ENCODE peak calls at places on chromosomes 5 and 9, in nine cellular contexts. M, G, L, T, O, W, B, D and C are unnamed samples.
A peak's percentile ranks its signal among the peaks of the same experiment; 100 is the strongest.

GRCh38 chr5:148011407-148012124 is 52.2 kb upstream of the SPINK5 start:
- DNase-seq in T (no peak), W (no peak), M (no peak), O (no peak), L (no peak), G (no peak), D (peak; percentile 14), B (no peak), C (peak; percentile 5)

GRCh38 chr5:96381526-96381925 is 51.5 kb downstream of the PCSK1 start:
- DNase-seq in L (no peak), D (no peak), G (peak; percentile 3), B (no peak), O (peak; percentile 72), W (no peak), T (no peak), M (no peak), C (no peak)

GRCh38 chr9:23375511-23375910 is 450.5 kb downstream of the ELAVL2 start:
- DNase-seq in M (no peak), G (no peak), O (no peak), B (no peak), W (no peak), T (no peak), L (no peak), D (no peak), C (no peak)

GRCh38 chr9:110025551-110026170 is 182.3 kb downstream of the C9orf152 start:
- DNase-seq in B (no peak), O (no peak), W (no peak), D (no peak), T (no peak), L (no peak), M (no peak), G (no peak), C (no peak)

GRCh38 chr9:107751522-107752235 is 262.1 kb upstream of the KLF4 start:
- DNase-seq in D (peak; percentile 59), B (no peak), L (no peak), W (no peak), T (no peak), G (no peak), M (no peak), O (no peak), C (no peak)

GRCh38 chr5:95759634-95760033 is 28.5 kb downstream of the RHOBTB3 start:
- DNase-seq in O (peak; percentile 53), M (no peak), W (no peak), B (no peak), D (peak; percentile 63), T (no peak), G (no peak), L (no peak), C (no peak)

GRCh38 chr5:32534056-32534455 is 51.3 kb upstream of the SUB1 start:
- DNase-seq in D (no peak), G (no peak), O (no peak), B (no peak), M (no peak), W (no peak), T (no peak), L (no peak), C (no peak)

GRCh38 chr9:4739587-4740372 is 1.2 kb downstream of the AK3 start:
- DNase-seq in T (no peak), L (no peak), B (no peak), W (peak; percentile 24), D (no peak), O (peak; percentile 57), G (no peak), M (no peak), C (no peak)

GRCh38 chr9:134768332-134769083 is 112.1 kb upstream of the FCN2 start:
- DNase-seq in O (no peak), M (no peak), D (no peak), L (no peak), B (no peak), W (no peak), G (no peak), T (no peak), C (no peak)

GRCh38 chr9:133532937-133533668 is 1.4 kb upstream of the ADAMTSL2 start:
- DNase-seq in D (peak; percentile 40), L (peak; percentile 73), M (peak; percentile 45), B (peak; percentile 69), T (peak; percentile 36), W (no peak), O (peak; percentile 81), G (peak; percentile 39), C (peak; percentile 34)

GRCh38 chr5:40089269-40089668 is 590.4 kb upstream of the PTGER4 start:
- DNase-seq in D (no peak), M (no peak), T (no peak), G (no peak), B (no peak), O (peak; percentile 4), W (no peak), L (no peak), C (no peak)

GRCh38 chr9:113674436-113674835 is 201.7 kb upstream of the ZNF618 start:
- DNase-seq in M (no peak), G (no peak), T (no peak), W (no peak), L (no peak), O (no peak), B (no peak), D (peak; percentile 40), C (no peak)

GRCh38 chr9:124420991-124421543 is 5.8 kb upstream of the PSMB7 start:
- DNase-seq in L (no peak), M (no peak), G (no peak), D (peak; percentile 29), W (no peak), B (no peak), O (peak; percentile 99), T (no peak), C (no peak)

GRCh38 chr5:151202381-151203139 is 21.3 kb downstream of the CCDC69 start:
- DNase-seq in G (no peak), M (no peak), D (peak; percentile 40), W (no peak), L (no peak), B (no peak), T (no peak), O (no peak), C (peak; percentile 36)

GRCh38 chr5:15500326-15500958 is 462 bp downstream of the FBXL7 start:
- DNase-seq in D (peak; percentile 24), G (no peak), L (peak; percentile 14), M (peak; percentile 49), B (peak; percentile 48), W (no peak), T (no peak), O (no peak), C (no peak)

GRCh38 chr5:122078116-122078865 is at the start of gene LOX:
- DNase-seq in B (peak; percentile 65), T (no peak), O (no peak), M (peak; percentile 31), D (peak; percentile 95), L (peak; percentile 40), G (no peak), W (no peak), C (peak; percentile 76)

GRCh38 chr5:105504-106080 is 13.6 kb downstream of the PLEKHG4B start:
- DNase-seq in O (peak; percentile 41), G (no peak), B (no peak), T (no peak), W (no peak), M (no peak), D (no peak), L (no peak), C (no peak)

GRCh38 chr5:146440348-146440747 is 6.8 kb upstream of the TCERG1 start:
- DNase-seq in B (no peak), M (no peak), G (no peak), O (no peak), D (no peak), T (no peak), W (no peak), L (no peak), C (no peak)

GRCh38 chr5:169142264-169142970 is 158.5 kb downstream of the SLIT3 start:
- DNase-seq in G (no peak), T (no peak), W (no peak), M (peak; percentile 30), O (no peak), L (peak; percentile 54), D (no peak), B (no peak), C (peak; percentile 69)